ENCODE peak calls at places on chromosomes 7 and 10, in six cellular contexts. X is PC-3, C is natural killer cell, Y is fibroblast of pulmonary artery, Q is fibroblast of lung, H is Calu3. F is an unnamed sample.

GRCh38 chr7:131194070-131194865 is 133.4 kb upstream of the MKLN1 start:
- DNase-seq in C (no peak), X (peak; percentile 52), H (no peak), Q (peak; percentile 22), Y (peak; percentile 55), F (no peak)

GRCh38 chr7:50359995-50360925 is 55.7 kb downstream of the IKZF1 start:
- DNase-seq in H (no peak), Q (no peak), Y (no peak), C (peak; percentile 50), X (no peak), F (no peak)

GRCh38 chr10:48602401-48603135 is 2.3 kb downstream of the ARHGAP22 start:
- DNase-seq in Q (no peak), Y (peak; percentile 16), C (no peak), X (no peak), H (no peak), F (no peak)

GRCh38 chr10:64115471-64115870 is 594.3 kb downstream of the REEP3 start:
- DNase-seq in X (peak; percentile 65), C (no peak), Y (no peak), Q (no peak), H (no peak), F (no peak)

GRCh38 chr7:39946693-39947092 is 3.4 kb upstream of the CDK13 start:
- DNase-seq in Y (no peak), C (no peak), Q (no peak), H (no peak), X (no peak), F (no peak)

GRCh38 chr7:95684037-95684436 is 87.7 kb upstream of the PDK4 start:
- DNase-seq in H (no peak), C (no peak), Q (peak; percentile 77), Y (peak; percentile 73), X (peak; percentile 61), F (no peak)

GRCh38 chr10:101053516-101053915 is 8.3 kb upstream of the KAZALD1 start:
- DNase-seq in C (no peak), Y (no peak), Q (peak; percentile 30), H (no peak), X (peak; percentile 19), F (no peak)

GRCh38 chr10:8032558-8032957 is 21.9 kb upstream of the GATA3 start:
- DNase-seq in C (no peak), X (no peak), H (no peak), Y (no peak), Q (no peak), F (no peak)

GRCh38 chr7:40658731-40659130 is 523.9 kb downstream of the SUGCT start:
- DNase-seq in H (no peak), Y (no peak), C (no peak), Q (no peak), X (peak; percentile 5), F (no peak)

GRCh38 chr10:45470098-45471012 is 96.3 kb downstream of the ALOX5 start:
- DNase-seq in Y (peak; percentile 55), Q (peak; percentile 86), C (no peak), H (no peak), X (peak; percentile 82), F (peak; percentile 26)

GRCh38 chr7:25858562-25859411 is 293.2 kb upstream of the NFE2L3 start:
- DNase-seq in C (no peak), H (no peak), Y (no peak), Q (no peak), X (no peak), F (no peak)

GRCh38 chr7:35646289-35647033 is 48.5 kb downstream of the HERPUD2 start:
- DNase-seq in Q (peak; percentile 42), X (no peak), C (no peak), H (no peak), Y (peak; percentile 42), F (no peak)

GRCh38 chr7:46850563-46851325 is 731.2 kb downstream of the TNS3 start:
- DNase-seq in H (no peak), Y (no peak), X (no peak), C (no peak), Q (no peak), F (no peak)

DNA sequence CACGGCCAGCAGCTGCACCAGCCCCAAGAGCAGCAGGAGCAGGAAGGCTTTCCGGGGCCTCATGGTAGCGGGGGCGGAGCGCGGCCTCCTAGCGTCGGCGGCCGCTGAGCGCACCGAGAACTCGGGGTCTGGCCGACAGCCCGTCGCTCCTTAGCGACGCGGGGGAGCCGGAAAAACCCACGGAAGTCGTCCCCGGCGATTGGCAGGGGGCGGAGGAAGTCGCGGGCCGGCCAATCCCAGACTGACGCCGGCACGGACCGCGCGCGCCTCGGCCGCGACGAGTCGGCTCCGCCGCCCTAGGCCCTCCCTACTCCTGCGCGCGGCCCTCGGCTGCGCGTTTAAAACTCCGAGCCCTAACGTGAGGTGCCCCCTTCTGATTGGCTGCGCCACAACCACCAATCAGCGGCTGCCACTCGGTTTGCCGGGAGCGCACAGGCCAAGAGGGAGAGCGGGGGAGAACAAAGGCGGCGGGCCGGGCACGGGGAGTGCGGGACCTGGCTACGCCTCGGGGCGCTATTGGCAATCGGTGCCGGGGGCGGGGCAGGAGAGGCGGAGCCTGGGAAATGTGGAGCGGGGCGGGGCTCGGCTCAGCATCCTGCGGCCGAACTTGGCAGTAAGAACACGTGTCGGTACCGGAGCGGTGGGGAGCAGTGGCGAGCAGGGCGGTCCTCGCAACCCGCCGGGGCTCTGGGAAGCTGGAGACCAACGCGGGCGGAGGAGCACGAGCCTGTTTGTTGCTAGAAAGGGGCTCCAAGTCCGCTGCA is at the start of gene PDIA4:
- DNase-seq in C (peak; percentile 96), X (peak; percentile 98), Q (peak; percentile 99), H (peak; percentile 100), Y (peak; percentile 99), F (peak; percentile 99)
- TF ChIP-seq CTCF in C (no peak), X (no peak), Q (peak; percentile 23), H (peak; percentile 26), Y (no peak), F (no peak)

DNA sequence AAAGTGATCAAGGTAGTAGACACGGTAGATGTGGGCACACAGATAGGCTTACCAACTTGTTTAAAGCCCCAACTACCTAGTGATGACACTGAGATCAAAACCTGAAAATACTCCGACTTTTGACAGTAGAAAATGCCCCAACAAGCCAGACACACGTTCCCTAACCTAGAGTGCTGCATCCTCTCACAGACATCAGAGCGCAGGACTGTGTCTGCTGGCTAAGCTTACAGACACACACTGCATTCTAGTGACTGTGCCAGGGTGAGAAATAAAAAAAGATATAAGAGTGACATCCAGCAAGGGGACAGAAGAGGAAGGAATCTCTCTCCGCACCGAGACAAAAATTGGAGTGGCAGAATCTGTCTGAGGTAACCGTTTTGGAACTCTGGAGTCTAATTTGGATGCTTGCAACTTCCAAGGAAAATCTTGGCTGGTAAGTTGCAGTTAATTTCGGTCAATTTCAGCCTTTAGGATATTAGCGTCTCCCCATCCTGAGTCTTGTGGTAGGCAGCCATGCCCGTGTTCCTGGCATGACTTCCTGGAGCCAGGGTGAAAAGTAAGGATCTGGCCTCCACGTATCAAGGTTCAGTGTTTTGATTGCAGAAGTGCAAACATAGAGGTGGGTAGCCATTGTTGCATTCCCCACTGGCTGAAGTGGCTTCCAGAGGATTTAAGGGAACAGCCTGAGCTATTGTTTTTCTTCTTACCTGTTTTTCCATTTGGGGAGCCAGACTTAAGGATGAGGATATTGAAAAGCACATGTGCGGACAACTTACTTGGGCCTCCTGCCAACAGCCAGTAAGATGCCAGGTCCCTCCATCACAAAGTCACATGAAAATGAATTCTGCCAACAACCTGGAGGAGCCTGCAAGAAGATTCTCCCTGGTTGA is 124.1 kb downstream of the SMURF1 start:
- DNase-seq in C (no peak), Y (no peak), X (no peak), Q (no peak), H (no peak), F (no peak)
- TF ChIP-seq CTCF in C (no peak), Y (no peak), X (no peak), Q (no peak), H (no peak), F (no peak)

GRCh38 chr7:20651960-20652544 is 36.6 kb downstream of the ABCB5 start:
- DNase-seq in C (no peak), H (peak; percentile 23), Q (peak; percentile 32), X (peak; percentile 54), Y (peak; percentile 53), F (no peak)
- TF ChIP-seq CTCF in C (no peak), H (peak; percentile 60), Q (peak; percentile 60), X (peak; percentile 68), Y (peak; percentile 62), F (no peak)

DNA sequence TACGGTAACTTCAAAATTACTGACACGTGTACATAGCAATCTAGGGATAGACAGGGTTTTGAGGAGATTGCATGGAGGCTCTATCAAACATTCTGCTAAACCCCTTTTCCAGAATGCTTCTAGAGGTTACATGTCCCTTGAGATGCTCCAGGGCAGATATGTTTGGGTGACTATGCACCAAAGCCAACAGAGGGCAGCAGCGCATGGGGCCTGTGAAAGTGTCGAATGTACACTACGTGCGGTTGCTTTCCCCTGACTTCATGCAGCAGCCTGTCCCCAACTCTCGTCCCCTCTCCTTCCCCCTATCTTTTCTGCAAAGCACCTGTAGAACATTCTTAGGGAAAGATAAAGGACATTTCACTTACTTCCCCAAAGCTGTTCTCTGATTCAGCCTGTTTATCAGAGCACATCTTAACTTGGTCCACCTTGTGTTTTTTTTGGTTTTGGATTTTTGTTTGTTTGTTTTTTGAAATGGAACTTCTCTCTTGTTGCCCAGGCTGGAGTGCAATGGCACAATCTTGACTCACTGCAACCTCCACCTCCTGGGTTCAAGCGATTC is 90.2 kb downstream of the UBE3C start:
- DNase-seq in X (peak; percentile 45), Q (peak; percentile 40), H (peak; percentile 29), Y (peak; percentile 45), C (no peak), F (no peak)
- TF ChIP-seq CTCF in X (peak; percentile 63), Q (peak; percentile 53), H (peak; percentile 17), Y (peak; percentile 51), C (peak; percentile 29), F (no peak)

GRCh38 chr10:99484626-99485581 is 47.8 kb upstream of the NKX2-3 start:
- DNase-seq in X (peak; percentile 53), H (no peak), Q (no peak), Y (no peak), C (no peak), F (no peak)
- TF ChIP-seq CTCF in X (peak; percentile 60), H (no peak), Q (no peak), Y (no peak), C (no peak), F (no peak)

GRCh38 chr10:95273393-95274312 is 17.1 kb downstream of the PDLIM1 start:
- DNase-seq in X (peak; percentile 84), Q (peak; percentile 83), C (no peak), H (peak; percentile 17), Y (peak; percentile 89), F (no peak)
- TF ChIP-seq CTCF in X (no peak), Q (no peak), C (no peak), H (no peak), Y (no peak), F (no peak)

DNA sequence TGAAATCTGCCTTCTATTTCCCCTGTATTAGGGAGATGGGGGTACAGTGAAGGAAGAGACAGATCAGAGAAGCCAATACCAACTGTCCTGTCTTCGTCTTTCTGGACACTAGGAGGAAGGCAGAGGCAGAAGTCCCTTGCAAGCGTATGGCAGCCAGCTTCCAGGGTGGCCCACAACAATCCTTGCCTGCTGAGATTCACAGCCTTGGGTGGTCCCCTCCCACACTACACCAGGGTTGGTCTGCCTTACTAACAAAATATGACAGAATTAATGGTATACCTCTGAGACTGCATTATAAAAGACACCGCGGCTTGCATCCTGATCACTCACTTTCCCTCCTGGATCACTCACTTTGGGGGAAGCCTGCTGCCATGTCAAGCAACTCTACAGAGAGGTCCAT is 90.4 kb downstream of the IDE start:
- DNase-seq in C (no peak), H (no peak), Y (no peak), X (no peak), Q (no peak), F (no peak)
- TF ChIP-seq CTCF in C (no peak), H (no peak), Y (no peak), X (no peak), Q (no peak), F (no peak)

F was measured in activated B cell treated with CpG ODN at 0.5 μM for 24 hours.